ENCODE peak calls at places on chromosome 7, in five cellular contexts. S is neural progenitor cell; P is activated CD8-positive, alpha-beta memory T cell treated with anti-CD3 and anti-CD28 coated beads for 24 hours; B is GM03348; Y is nucleus accumbens. K is an unnamed sample.

GRCh38 chr7:140640060-140640611 is 477 bp downstream of the DENND2A start:
- DNase-seq in B (peak), S (peak), Y (no peak), P (peak), K (no peak)

GRCh38 chr7:73992104-73992562 is 35.8 kb upstream of the ELN start:
- DNase-seq in S (no peak), Y (no peak), B (peak), P (no peak), K (no peak)

GRCh38 chr7:1695800-1696454 is 25.9 kb downstream of the ELFN1 start:
- DNase-seq in B (no peak), P (peak), S (no peak), Y (no peak), K (no peak)

GRCh38 chr7:26863504-26864308 is 684 bp downstream of the SKAP2 start:
- DNase-seq in P (no peak), S (no peak), B (peak), Y (no peak), K (no peak)

GRCh38 chr7:6096581-6096980 is 65.4 kb downstream of the ANKRD61 start:
- DNase-seq in B (no peak), S (no peak), Y (no peak), P (no peak), K (no peak)

GRCh38 chr7:157970744-157971143 is 616.9 kb downstream of the PTPRN2 start:
- DNase-seq in B (no peak), Y (no peak), P (no peak), S (no peak), K (no peak)

GRCh38 chr7:95865716-95866371 is 93.5 kb downstream of the DYNC1I1 start:
- DNase-seq in S (peak), P (no peak), B (peak), Y (no peak), K (peak)

GRCh38 chr7:139321071-139321745 is 19.9 kb upstream of the FMC1 start:
- DNase-seq in B (peak), P (no peak), S (peak), Y (no peak), K (no peak)

GRCh38 chr7:55019329-55019690 is 493 bp downstream of the EGFR start:
- DNase-seq in P (no peak), Y (no peak), S (peak), B (peak), K (peak)

GRCh38 chr7:139797607-139798006 is 19.8 kb upstream of the HIPK2 start:
- DNase-seq in B (no peak), S (no peak), P (peak), Y (no peak), K (no peak)

GRCh38 chr7:55413442-55413841 is 48.3 kb downstream of the LANCL2 start:
- DNase-seq in P (no peak), Y (no peak), S (no peak), B (no peak), K (no peak)

GRCh38 chr7:151689196-151689971 is 169.7 kb upstream of the RHEB start:
- DNase-seq in S (no peak), B (no peak), Y (peak), P (no peak), K (no peak)

GRCh38 chr7:71612011-71612410 is 480.1 kb downstream of the GALNT17 start:
- DNase-seq in S (no peak), B (no peak), Y (no peak), P (no peak), K (no peak)

GRCh38 chr7:91957823-91958222 is 17.2 kb downstream of the AKAP9 start:
- DNase-seq in S (no peak), B (no peak), P (no peak), Y (no peak), K (no peak)

GRCh38 chr7:81549484-81550016 is 220.3 kb downstream of the HGF start:
- DNase-seq in S (no peak), Y (no peak), P (no peak), B (no peak), K (no peak)